ENCODE peak calls at places on chromosomes 6 and 20, in five cellular contexts. W is A549, U is GM12878, E is HepG2, Z is H1. G is an unnamed sample.

GRCh38 chr6:170130771-170131241 is 160.1 kb downstream of the DLL1 start:
- DNase-seq in W (no peak), U (no peak), E (no peak), Z (no peak), G (no peak)

GRCh38 chr20:3172126-3172932 is 1.0 kb downstream of the LZTS3 start:
- DNase-seq in W (no peak), U (no peak), E (no peak), Z (no peak), G (no peak)

GRCh38 chr20:31569163-31570020 is 35.7 kb upstream of the ID1 start:
- DNase-seq in W (no peak), U (no peak), E (peak; percentile 72), Z (peak; percentile 93), G (peak; percentile 54)

GRCh38 chr20:34579191-34579661 is 20.7 kb downstream of the MAP1LC3A start:
- DNase-seq in W (no peak), U (no peak), E (peak; percentile 45), Z (no peak), G (no peak)

GRCh38 chr6:116580198-116580597 is 8.9 kb downstream of the RWDD1 start:
- DNase-seq in W (no peak), U (no peak), E (no peak), Z (no peak), G (no peak)

GRCh38 chr20:17856024-17856564 is 112.5 kb downstream of the SNX5 start:
- DNase-seq in W (no peak), U (peak; percentile 86), E (peak; percentile 100), Z (no peak), G (no peak)

GRCh38 chr6:105077592-105078463 is 102.0 kb downstream of the POPDC3 start:
- DNase-seq in W (peak; percentile 21), U (no peak), E (peak; percentile 51), Z (no peak), G (peak; percentile 23)

GRCh38 chr6:37565267-37566208 is 65.8 kb upstream of the CCDC167 start:
- DNase-seq in W (no peak), U (no peak), E (no peak), Z (peak; percentile 83), G (no peak)

GRCh38 chr6:169935348-169935718 is 183.9 kb downstream of the ERMARD start:
- DNase-seq in W (no peak), U (no peak), E (no peak), Z (no peak), G (no peak)

GRCh38 chr6:168517742-168518347 is 76.9 kb downstream of the SMOC2 start:
- DNase-seq in W (no peak), U (no peak), E (no peak), Z (no peak), G (no peak)

GRCh38 chr6:158571826-158572652 is 12.1 kb downstream of the TMEM181 start:
- DNase-seq in W (no peak), U (no peak), E (peak; percentile 94), Z (no peak), G (no peak)

GRCh38 chr6:41283597-41283996 is 2.9 kb downstream of the TREM1 start:
- DNase-seq in W (no peak), U (no peak), E (no peak), Z (peak; percentile 19), G (no peak)

GRCh38 chr20:23774081-23774480 is 23.3 kb upstream of the CST1 start:
- DNase-seq in W (no peak), U (no peak), E (no peak), Z (no peak), G (no peak)

GRCh38 chr20:45358282-45359068 is 4.5 kb upstream of the SYS1 start:
- DNase-seq in W (no peak), U (no peak), E (peak; percentile 64), Z (no peak), G (peak; percentile 55)

GRCh38 chr6:44527961-44528644 is 140.6 kb downstream of the CDC5L start:
- DNase-seq in W (no peak), U (no peak), E (no peak), Z (no peak), G (no peak)

GRCh38 chr20:52295556-52295955 is 104.0 kb upstream of the ZFP64 start:
- DNase-seq in W (no peak), U (no peak), E (no peak), Z (no peak), G (no peak)

GRCh38 chr6:137808191-137808590 is 58.9 kb upstream of the TNFAIP3 start:
- DNase-seq in W (no peak), U (no peak), E (peak; percentile 61), Z (no peak), G (no peak)

GRCh38 chr6:162538643-162539064 is 188.9 kb downstream of the PRKN start:
- DNase-seq in W (no peak), U (no peak), E (no peak), Z (no peak), G (no peak)

GRCh38 chr6:147190556-147190955 is 13.7 kb upstream of the STXBP5 start:
- DNase-seq in W (no peak), U (no peak), E (no peak), Z (no peak), G (no peak)

GRCh38 chr6:107823047-107823557 is 1.0 kb downstream of the SCML4 start:
- DNase-seq in W (no peak), U (no peak), E (no peak), Z (no peak), G (no peak)

DNA sequence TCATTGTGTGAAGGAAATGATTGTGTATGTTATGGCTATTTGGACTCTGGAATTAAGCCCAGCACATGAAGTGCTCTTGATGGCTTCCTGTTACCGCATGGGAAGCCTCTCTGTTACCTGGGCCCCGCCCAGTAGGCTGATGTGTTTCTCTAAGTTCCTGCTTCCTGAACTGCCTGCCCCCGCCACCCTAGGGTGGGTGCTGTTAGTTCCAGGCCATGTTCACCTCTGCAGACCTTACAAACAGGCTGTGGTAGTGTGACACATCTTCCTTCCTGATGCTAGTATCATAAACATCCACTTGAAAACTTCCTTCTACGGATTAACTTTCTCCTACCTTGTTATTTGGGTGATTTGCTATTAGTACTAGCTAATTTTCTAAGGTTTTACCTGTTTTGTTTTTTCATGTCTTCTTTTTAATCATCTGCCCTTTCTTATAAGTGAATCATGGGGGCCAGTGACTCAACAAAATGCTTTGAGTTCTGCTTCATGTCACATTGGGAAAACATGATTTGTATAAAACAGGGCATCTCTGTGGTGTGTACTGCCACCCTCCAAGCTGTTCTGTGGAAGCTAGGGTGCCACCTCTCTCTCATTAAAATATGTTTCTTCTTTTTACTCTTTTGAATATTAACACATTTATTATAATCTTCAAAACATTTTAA is 40.6 kb downstream of the SH3BGRL2 start:
- DNase-seq in W (no peak), U (no peak), E (peak; percentile 35), Z (no peak), G (peak; percentile 42)
- TF ChIP-seq KDM1A in W (no peak), U (no peak), E (no peak), Z (no peak), G (no peak)

GRCh38 chr20:1283522-1284210 is 17.6 kb downstream of the SNPH start:
- DNase-seq in W (no peak), U (no peak), E (no peak), Z (no peak), G (no peak)

GRCh38 chr20:1286267-1287036 is 20.4 kb downstream of the SNPH start:
- DNase-seq in W (no peak), U (no peak), E (no peak), Z (no peak), G (no peak)

GRCh38 chr20:1291191-1291741 is 25.2 kb downstream of the SNPH start:
- DNase-seq in W (no peak), U (no peak), E (no peak), Z (no peak), G (no peak)

GRCh38 chr20:1287787-1288569 is 21.9 kb downstream of the SNPH start:
- DNase-seq in W (no peak), U (no peak), E (no peak), Z (no peak), G (no peak)

DNA sequence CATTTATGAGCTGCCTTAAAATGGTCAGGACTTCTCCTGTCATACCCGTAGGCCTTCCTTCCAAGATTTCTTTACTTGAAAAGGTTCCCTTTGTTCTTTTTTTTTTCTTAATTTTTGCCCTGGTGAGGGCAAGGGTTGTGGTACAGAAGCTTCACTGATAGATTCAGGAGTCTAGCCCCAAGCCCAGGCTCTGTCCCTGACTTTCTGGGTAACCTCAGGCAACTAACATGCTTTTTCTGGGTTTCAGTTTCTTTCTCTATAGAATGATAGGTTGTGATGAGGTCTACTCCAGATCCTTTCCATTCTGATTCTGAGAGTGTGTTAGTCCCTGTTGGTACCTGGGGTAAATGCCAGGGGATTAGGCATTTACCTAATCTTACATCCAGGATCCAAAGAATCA is 21.2 kb downstream of the SNPH start:
- DNase-seq in W (no peak), U (no peak), E (no peak), Z (no peak), G (no peak)
- TF ChIP-seq KDM1A in W (no peak), U (no peak), E (no peak), Z (no peak), G (no peak)

GRCh38 chr20:38337561-38338140 is 8.6 kb upstream of the LBP start:
- DNase-seq in W (peak; percentile 58), U (no peak), E (peak; percentile 72), Z (peak; percentile 98), G (peak; percentile 85)
- TF ChIP-seq KDM1A in W (no peak), U (no peak), E (no peak), Z (peak; percentile 66), G (no peak)

DNA sequence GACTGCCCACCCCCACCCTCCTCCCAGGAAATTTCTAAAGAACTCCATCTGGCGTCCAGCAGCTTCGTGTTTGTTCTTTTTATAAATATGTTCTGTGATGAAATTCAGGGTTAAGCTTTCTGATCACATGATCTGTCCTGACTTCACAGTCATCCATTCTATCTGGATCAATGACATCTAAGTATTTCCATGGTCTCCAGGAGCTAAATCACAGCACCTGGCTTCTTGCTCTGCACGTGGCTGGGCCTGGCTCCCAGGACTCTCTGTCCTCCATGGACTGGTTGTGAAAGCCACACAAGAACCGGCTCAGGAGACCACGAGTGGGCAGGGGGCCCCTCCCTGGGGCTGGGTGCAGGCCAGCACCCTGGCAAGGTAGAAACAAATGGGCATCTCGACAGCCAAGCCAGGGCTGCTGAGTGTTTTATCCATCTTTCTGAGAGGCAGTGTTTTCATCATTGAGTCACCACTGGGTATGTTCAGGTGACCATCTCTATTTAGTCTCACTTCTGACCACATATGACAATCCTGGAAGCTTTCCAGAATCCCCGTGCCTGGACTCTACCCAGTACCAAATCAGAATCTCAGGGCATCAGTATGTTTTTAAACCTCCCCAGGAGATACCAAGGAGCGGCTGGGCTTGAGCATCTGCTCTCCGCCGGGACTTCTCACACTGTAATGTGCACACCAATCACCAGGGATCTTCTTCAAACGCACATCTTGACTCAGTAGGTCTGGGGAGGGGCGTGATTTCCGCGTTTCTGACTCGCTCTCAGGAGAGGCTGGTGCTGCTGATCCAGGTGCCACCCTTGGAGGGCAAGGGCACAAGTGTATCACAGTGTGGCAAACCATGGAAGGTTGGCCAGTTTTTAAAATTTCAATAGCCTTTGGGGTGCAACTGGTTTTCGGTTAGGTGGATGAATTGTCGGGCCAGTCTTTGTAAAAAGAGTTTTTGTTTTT is 31.6 kb upstream of the PXDC1 start:
- DNase-seq in W (no peak), U (no peak), E (no peak), Z (no peak), G (no peak)
- TF ChIP-seq KDM1A in W (no peak), U (no peak), E (no peak), Z (no peak), G (no peak)

G was measured in K562.